ENCODE peak calls at places on chromosomes 3 and 15, in four cellular contexts. O is brain microvascular endothelial cell, K is RWPE2, N is IMR-90. E is an unnamed sample.
A peak's percentile ranks its signal among the peaks of the same experiment; 100 is the strongest.

GRCh38 chr15:34812369-34812768 is 17.0 kb upstream of the ACTC1 start:
- DNase-seq in N (peak; percentile 95), O (peak; percentile 23), K (no peak), E (peak; percentile 75)

GRCh38 chr15:91225728-91226127 is 125.7 kb downstream of the SV2B start:
- DNase-seq in K (no peak), N (no peak), O (no peak), E (no peak)

GRCh38 chr3:70471464-70472342 is 159.3 kb upstream of the MDFIC2 start:
- DNase-seq in K (no peak), N (peak; percentile 55), O (peak; percentile 3), E (peak; percentile 14)

GRCh38 chr15:25717861-25718504 is 145.1 kb downstream of the ATP10A start:
- DNase-seq in N (no peak), K (peak; percentile 64), O (no peak), E (no peak)

GRCh38 chr3:171824824-171825221 is 14.5 kb upstream of the PLD1 start:
- DNase-seq in N (peak; percentile 56), O (peak; percentile 54), K (no peak), E (no peak)

GRCh38 chr3:104005815-104006214 is 1360.9 kb upstream of the ALCAM start:
- DNase-seq in N (no peak), O (no peak), K (no peak), E (no peak)

GRCh38 chr3:45280227-45280626 is 54.1 kb upstream of the TMEM158 start:
- DNase-seq in K (no peak), N (no peak), O (no peak), E (no peak)

GRCh38 chr15:64452988-64453688 is 7.2 kb upstream of the ZNF609 start:
- DNase-seq in O (no peak), K (no peak), N (peak; percentile 33), E (no peak)

GRCh38 chr15:63818191-63818590 is 15.6 kb downstream of the HERC1 start:
- DNase-seq in N (peak; percentile 22), O (no peak), K (no peak), E (no peak)

GRCh38 chr3:57974796-57975388 is 33.3 kb upstream of the FLNB start:
- DNase-seq in O (peak; percentile 97), K (peak; percentile 74), N (peak; percentile 98), E (peak; percentile 87)

GRCh38 chr15:99315636-99316035 is 64.4 kb downstream of the LRRC28 start:
- DNase-seq in N (no peak), O (no peak), K (no peak), E (no peak)

GRCh38 chr15:99976811-99977271 is 243.6 kb upstream of the LYSMD4 start:
- DNase-seq in O (peak; percentile 22), K (no peak), N (peak; percentile 20), E (no peak)

GRCh38 chr3:171219258-171219657 is 192.7 kb upstream of the SLC2A2 start:
- DNase-seq in O (no peak), K (no peak), N (no peak), E (no peak)

GRCh38 chr3:34364345-34364744 is 565.9 kb downstream of the PDCD6IP start:
- DNase-seq in O (no peak), K (no peak), N (no peak), E (no peak)

GRCh38 chr3:60101628-60102027 is 1051.8 kb upstream of the CFAP20DC start:
- DNase-seq in K (no peak), O (no peak), N (no peak), E (no peak)

GRCh38 chr3:71584216-71585061 is 911 bp upstream of the FOXP1 start:
- DNase-seq in N (peak; percentile 61), O (peak; percentile 73), K (no peak), E (no peak)

GRCh38 chr3:62070891-62071290 is 302.5 kb downstream of the FEZF2 start:
- DNase-seq in K (no peak), N (no peak), O (no peak), E (no peak)

GRCh38 chr3:36907911-36908646 is 36.8 kb downstream of the TRANK1 start:
- DNase-seq in O (peak; percentile 52), N (peak; percentile 81), K (no peak), E (no peak)

GRCh38 chr3:141311170-141311495 is 57.2 kb upstream of the ZBTB38 start:
- DNase-seq in O (no peak), K (no peak), N (no peak), E (no peak)

GRCh38 chr3:44198265-44198956 is 43.3 kb upstream of the TOPAZ1 start:
- DNase-seq in N (peak; percentile 67), K (peak; percentile 64), O (peak; percentile 63), E (peak; percentile 12)

GRCh38 chr3:197371521-197372075 is 73.2 kb upstream of the DLG1 start:
- DNase-seq in O (no peak), K (no peak), N (no peak), E (no peak)

GRCh38 chr3:12041476-12041875 is 37.3 kb downstream of the SYN2 start:
- DNase-seq in O (no peak), N (no peak), K (no peak), E (no peak)

GRCh38 chr3:72655151-72655551 is 193.1 kb downstream of the SHQ1 start:
- DNase-seq in N (no peak), O (no peak), K (no peak), E (no peak)

GRCh38 chr15:64690578-64691296 is 84.7 kb downstream of the RBPMS2 start:
- DNase-seq in K (no peak), O (no peak), N (no peak), E (no peak)

GRCh38 chr3:37811625-37812356 is 49.9 kb upstream of the CTDSPL start:
- DNase-seq in O (no peak), N (peak; percentile 51), K (no peak), E (no peak)

GRCh38 chr3:58353722-58354553 is 21.2 kb downstream of the PXK start:
- DNase-seq in K (no peak), O (no peak), N (peak; percentile 39), E (no peak)

GRCh38 chr3:175255698-175256097 is 396.6 kb downstream of the NAALADL2 start:
- DNase-seq in N (peak; percentile 92), O (peak; percentile 42), K (no peak), E (no peak)

GRCh38 chr3:138938877-138939562 is 7.9 kb downstream of the FOXL2 start:
- DNase-seq in N (no peak), K (no peak), O (no peak), E (no peak)

GRCh38 chr3:138938056-138938876 is 8.7 kb downstream of the FOXL2 start:
- DNase-seq in O (no peak), N (no peak), K (no peak), E (no peak)

GRCh38 chr3:138940446-138940845 is 6.5 kb downstream of the FOXL2 start:
- DNase-seq in N (no peak), K (no peak), O (no peak), E (no peak)

GRCh38 chr3:138941259-138941885 is 5.6 kb downstream of the FOXL2 start:
- DNase-seq in O (no peak), N (peak; percentile 33), K (no peak), E (no peak)

DNA sequence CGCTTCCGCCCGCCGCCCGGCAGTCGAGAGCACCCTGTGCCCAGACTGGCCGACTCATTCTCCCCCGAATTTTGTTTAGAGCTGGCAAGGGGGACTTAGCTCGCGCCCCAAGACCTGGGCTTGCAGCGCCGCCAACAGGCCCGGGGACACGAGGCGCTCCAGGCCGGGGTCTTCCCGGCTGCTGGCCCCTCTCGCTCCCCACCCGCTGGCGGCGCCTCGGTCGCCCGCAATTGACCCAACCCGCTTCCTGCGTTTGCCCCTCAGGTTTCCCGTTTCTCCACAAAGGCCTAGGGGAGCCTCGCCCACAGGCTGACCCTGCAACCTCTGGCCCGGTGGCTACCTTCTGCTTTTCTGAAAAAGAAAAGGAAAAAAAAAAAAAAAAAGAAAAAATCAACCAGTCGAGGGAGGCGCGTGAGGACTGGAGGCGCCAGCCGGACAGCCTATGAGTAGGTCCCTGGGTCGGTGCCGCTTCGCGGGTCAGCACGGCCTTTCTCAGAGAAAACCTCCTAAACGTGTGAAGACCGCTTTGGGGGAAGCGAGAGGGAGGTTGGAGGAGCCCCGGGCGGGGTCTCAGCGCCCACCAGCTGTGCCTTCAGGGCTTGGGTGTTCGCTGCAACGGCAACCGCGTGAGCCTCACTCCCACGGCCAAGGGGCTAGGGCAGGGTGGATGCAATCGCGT is 7.2 kb downstream of the FOXL2 start:
- DNase-seq in O (no peak), K (no peak), N (no peak), E (no peak)
- TF ChIP-seq CTCF in O (no peak), K (no peak), N (no peak), E (no peak)

GRCh38 chr3:16866447-16867025 is 18.2 kb upstream of the PLCL2 start:
- DNase-seq in N (no peak), K (no peak), O (no peak), E (no peak)
- TF ChIP-seq CTCF in N (no peak), K (no peak), O (no peak), E (no peak)

GRCh38 chr15:74257105-74257504 is 21.0 kb downstream of the CCDC33 start:
- DNase-seq in O (no peak), N (no peak), K (no peak), E (no peak)

GRCh38 chr15:74257623-74258022 is 21.5 kb downstream of the CCDC33 start:
- DNase-seq in O (no peak), N (no peak), K (no peak), E (no peak)

GRCh38 chr15:74251187-74251811 is 15.2 kb downstream of the CCDC33 start:
- DNase-seq in O (no peak), N (no peak), K (no peak), E (no peak)

GRCh38 chr15:74252291-74253080 is 16.4 kb downstream of the CCDC33 start:
- DNase-seq in K (no peak), O (peak; percentile 44), N (peak; percentile 67), E (no peak)

GRCh38 chr15:74253276-74253921 is 17.3 kb downstream of the CCDC33 start:
- DNase-seq in O (no peak), N (peak; percentile 5), K (no peak), E (no peak)
- TF ChIP-seq CTCF in O (peak; percentile 7), N (no peak), K (no peak), E (no peak)

DNA sequence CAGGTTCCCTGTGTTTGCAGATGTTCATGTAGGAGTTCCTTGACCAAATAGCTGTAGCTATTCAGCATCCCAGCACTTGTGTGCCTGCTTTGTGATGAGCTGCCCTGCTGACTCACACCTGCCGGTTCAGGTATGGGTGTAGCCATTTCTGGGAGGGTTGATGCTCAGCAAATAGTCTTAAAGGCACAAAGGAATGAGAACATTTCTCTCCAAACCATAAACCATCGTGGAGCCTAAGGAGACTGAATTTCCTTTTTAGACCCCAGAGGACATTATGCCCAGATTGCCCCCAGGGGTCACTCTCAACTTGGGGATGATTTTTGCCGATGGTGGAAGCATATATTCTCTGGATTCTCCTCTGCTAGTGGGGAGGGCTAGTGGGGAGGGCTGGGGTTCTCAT is 80.6 kb downstream of the ADAMTSL3 start:
- DNase-seq in O (no peak), N (no peak), K (peak; percentile 92), E (no peak)
- TF ChIP-seq CTCF in O (peak; percentile 52), N (no peak), K (peak; percentile 44), E (no peak)

DNA sequence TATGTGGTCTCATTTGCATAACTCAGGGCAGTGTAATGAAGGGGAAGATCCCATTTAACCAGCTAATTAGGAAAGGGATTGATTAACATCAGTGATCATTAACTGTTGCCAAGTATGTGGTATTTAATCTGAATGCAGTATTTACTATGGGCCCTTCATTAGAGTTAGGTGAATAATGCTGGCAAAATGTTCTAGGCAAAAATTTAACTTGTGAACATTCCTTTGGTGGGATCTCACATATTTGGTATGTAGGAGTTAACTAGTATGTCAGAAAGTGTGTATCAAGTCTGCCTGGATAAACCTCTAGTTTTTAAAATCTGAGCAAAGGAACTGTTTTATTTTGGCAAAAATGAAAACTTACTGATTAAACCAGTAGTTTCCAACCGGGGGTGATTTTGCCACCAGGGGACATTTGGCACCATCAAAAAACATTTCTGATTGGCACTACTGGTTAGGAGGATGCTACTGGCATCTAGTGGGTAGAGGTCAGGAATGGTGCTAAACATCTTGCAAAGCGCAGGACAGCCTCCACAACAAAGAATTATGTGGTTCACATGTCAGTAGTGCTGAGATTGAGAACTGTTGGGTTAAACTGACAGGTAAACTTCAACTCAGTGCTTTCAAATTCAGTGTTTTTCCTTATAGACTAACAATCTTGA is 22.5 kb downstream of the LRTM1 start:
- DNase-seq in O (no peak), K (no peak), N (peak; percentile 55), E (no peak)
- TF ChIP-seq CTCF in O (no peak), K (peak; percentile 18), N (no peak), E (no peak)

E was measured in AG04449.